ENCODE peak calls at places on chromosome X, in five cellular contexts. H, S, E, Z and X are unnamed samples.

GRCh38 chrX:44314259-44314734 is 29.2 kb downstream of the EFHC2 start:
- DNase-seq in H (no peak), S (peak), E (peak), Z (no peak), X (no peak)

GRCh38 chrX:112368371-112368770 is 285.8 kb upstream of the TRPC5 start:
- DNase-seq in H (no peak), S (no peak), E (no peak), Z (no peak), X (no peak)

GRCh38 chrX:14832591-14832990 is 40.3 kb downstream of the FANCB start:
- DNase-seq in H (no peak), S (no peak), E (no peak), Z (no peak), X (no peak)

GRCh38 chrX:55149242-55149641 is 60.4 kb downstream of the PAGE2 start:
- DNase-seq in H (no peak), S (no peak), E (no peak), Z (no peak), X (no peak)

GRCh38 chrX:30865612-30866011 is 23.4 kb downstream of the TAB3 start:
- DNase-seq in H (no peak), S (no peak), E (no peak), Z (no peak), X (no peak)

GRCh38 chrX:10010686-10011085 is 43.5 kb downstream of the CLDN34 start:
- DNase-seq in H (no peak), S (no peak), E (no peak), Z (no peak), X (no peak)

GRCh38 chrX:116010939-116011338 is 159.6 kb upstream of the AGTR2 start:
- DNase-seq in H (no peak), S (no peak), E (no peak), Z (no peak), X (no peak)

GRCh38 chrX:23819385-23820234 is 36.6 kb downstream of the SAT1 start:
- DNase-seq in H (no peak), S (no peak), E (peak), Z (no peak), X (no peak)

GRCh38 chrX:10726647-10727046 is 106.3 kb upstream of the MID1 start:
- DNase-seq in H (peak), S (no peak), E (peak), Z (no peak), X (peak)

GRCh38 chrX:19624754-19625153 is 109.4 kb upstream of the MAP3K15 start:
- DNase-seq in H (peak), S (no peak), E (no peak), Z (no peak), X (no peak)

GRCh38 chrX:43882294-43882681 is at the start of gene MAOB:
- DNase-seq in H (no peak), S (peak), E (no peak), Z (no peak), X (no peak)

GRCh38 chrX:40095588-40096394 is 2.0 kb downstream of the BCOR start:
- DNase-seq in H (no peak), S (peak), E (no peak), Z (peak), X (no peak)

GRCh38 chrX:129433461-129433860 is 89.8 kb downstream of the SMARCA1 start:
- DNase-seq in H (no peak), S (no peak), E (no peak), Z (no peak), X (no peak)

GRCh38 chrX:134481339-134481738 is 21.4 kb downstream of the HPRT1 start:
- DNase-seq in H (no peak), S (no peak), E (no peak), Z (no peak), X (no peak)